ENCODE peak calls at places on chromosomes 6 and 20, in four cellular contexts. E, R, L and I are unnamed samples.

GRCh38 chr6:144106206-144106605 is 10.8 kb upstream of the SF3B5 start:
- DNase-seq in E (no peak), R (no peak), L (no peak), I (no peak)

GRCh38 chr6:109304284-109305015 is 77.8 kb downstream of the CD164 start:
- DNase-seq in E (no peak), R (no peak), L (no peak), I (no peak)

GRCh38 chr20:610130-611046 is at the start of gene TCF15:
- DNase-seq in E (no peak), R (no peak), L (no peak), I (no peak)

GRCh38 chr6:36759177-36759757 is 61.6 kb downstream of the RAB44 start:
- DNase-seq in E (peak; percentile 93), R (peak; percentile 90), L (peak; percentile 88), I (peak; percentile 80)

GRCh38 chr20:15449061-15449460 is 1111.6 kb upstream of the FLRT3 start:
- DNase-seq in E (no peak), R (no peak), L (no peak), I (no peak)

GRCh38 chr6:144879436-144879835 is 594.3 kb downstream of the UTRN start:
- DNase-seq in E (no peak), R (no peak), L (no peak), I (no peak)

GRCh38 chr6:19142236-19142635 is 694.9 kb upstream of the ID4 start:
- DNase-seq in E (no peak), R (no peak), L (no peak), I (peak; percentile 14)

GRCh38 chr20:19370076-19371075 is 157.9 kb downstream of the SLC24A3 start:
- DNase-seq in E (no peak), R (no peak), L (no peak), I (no peak)

GRCh38 chr6:154373971-154374370 is 17.4 kb upstream of the IPCEF1 start:
- DNase-seq in E (no peak), R (no peak), L (no peak), I (no peak)

GRCh38 chr6:17984399-17984798 is 3.0 kb downstream of the KIF13A start:
- DNase-seq in E (no peak), R (no peak), L (no peak), I (no peak)

GRCh38 chr6:87482382-87482781 is 9.6 kb downstream of the SLC35A1 start:
- DNase-seq in E (no peak), R (no peak), L (no peak), I (no peak)

GRCh38 chr20:57882451-57883161 is 172.8 kb upstream of the PMEPA1 start:
- DNase-seq in E (no peak), R (peak; percentile 3), L (peak; percentile 54), I (no peak)

GRCh38 chr6:169266746-169267629 is 13.3 kb upstream of the THBS2 start:
- DNase-seq in E (no peak), R (no peak), L (no peak), I (no peak)

GRCh38 chr6:31736026-31736767 is at the start of gene CLIC1:
- DNase-seq in E (peak; percentile 93), R (peak; percentile 93), L (peak; percentile 95), I (peak; percentile 83)

GRCh38 chr6:85419046-85419759 is 30.7 kb upstream of the NT5E start:
- DNase-seq in E (no peak), R (no peak), L (no peak), I (no peak)

GRCh38 chr20:25470045-25470444 is 62.6 kb downstream of the GINS1 start:
- DNase-seq in E (peak; percentile 65), R (peak; percentile 49), L (no peak), I (peak; percentile 55)

GRCh38 chr6:6008648-6009421 is 2.1 kb upstream of the NRN1 start:
- DNase-seq in E (peak; percentile 63), R (peak; percentile 66), L (peak; percentile 93), I (peak; percentile 60)

GRCh38 chr6:15408758-15409157 is 162.9 kb downstream of the JARID2 start:
- DNase-seq in E (no peak), R (no peak), L (no peak), I (no peak)

GRCh38 chr6:6886160-6886885 is 221.4 kb upstream of the RREB1 start:
- DNase-seq in E (no peak), R (peak; percentile 25), L (no peak), I (no peak)

GRCh38 chr6:145733770-145734169 is 1.6 kb downstream of the EPM2A start:
- DNase-seq in E (no peak), R (no peak), L (no peak), I (no peak)

GRCh38 chr6:35487653-35488516 is 9.0 kb downstream of the TEAD3 start:
- DNase-seq in E (no peak), R (peak; percentile 84), L (peak; percentile 86), I (no peak)
- H3K27ac ChIP-seq in E (peak overlapping the region; percentile 70), R (peak overlapping the region; percentile 97), L (peak overlapping the region; percentile 92), I (no peak overlapping the region)

GRCh38 chr6:167113047-167113446 is 9.8 kb upstream of the CCR6 start:
- DNase-seq in E (peak; percentile 72), R (no peak), L (no peak), I (no peak)

GRCh38 chr6:167116109-167116837 is 6.6 kb upstream of the CCR6 start:
- DNase-seq in E (no peak), R (no peak), L (no peak), I (peak; percentile 12)

GRCh38 chr6:167112421-167112820 is 10.5 kb upstream of the CCR6 start:
- DNase-seq in E (no peak), R (no peak), L (no peak), I (no peak)

GRCh38 chr6:167115054-167115453 is 7.8 kb upstream of the CCR6 start:
- DNase-seq in E (peak; percentile 58), R (no peak), L (no peak), I (no peak)

GRCh38 chr6:167113935-167114910 is 8.7 kb upstream of the CCR6 start:
- DNase-seq in E (peak; percentile 95), R (peak; percentile 67), L (no peak), I (no peak)
- H3K4me1 ChIP-seq in E (peaks cover 14% of the 10 kb centered on the region), R (peaks cover 5% of the 10 kb centered on the region), L (peaks cover 6% of the 10 kb centered on the region), I (no peaks in the 10 kb centered on the region)

GRCh38 chr20:38550274-38550673 is 30.7 kb upstream of the ADIG start:
- DNase-seq in E (no peak), R (no peak), L (no peak), I (no peak)
- TF ChIP-seq CTCF in E (no peak), R (no peak), L (no peak), I (no peak)

GRCh38 chr6:164108092-164108491 is 693.6 kb downstream of the QKI start:
- DNase-seq in E (no peak), R (no peak), L (no peak), I (no peak)
- H3K27ac ChIP-seq in E (no peak overlapping the region), R (no peak overlapping the region), L (no peak overlapping the region), I (no peak overlapping the region)